ENCODE peak calls at places on chromosomes 6 and 20, in seven cellular contexts. Y is mucosa of descending colon, A is ascending aorta, T is Peyer's patch, O is left ventricle myocardium inferior, Z is IMR-90, U is upper lobe of right lung. Q is an unnamed sample. For H3K4me1, the result is how much of the 10 kb centered on the place peaks cover.

GRCh38 chr6:92380803-92381601 is 1038.4 kb downstream of the EPHA7 start:
- DNase-seq in Y (no peak), A (no peak), T (no peak), O (no peak), Z (no peak), U (no peak), Q (no peak)

GRCh38 chr6:82080767-82081166 is 166.8 kb downstream of the IBTK start:
- DNase-seq in Y (no peak), A (no peak), T (no peak), O (no peak), Z (no peak), U (no peak), Q (no peak)

GRCh38 chr6:17948725-17949124 is 38.7 kb downstream of the KIF13A start:
- DNase-seq in Y (no peak), A (no peak), T (no peak), O (no peak), Z (no peak), U (no peak), Q (no peak)

GRCh38 chr6:2659882-2660281 is 90.8 kb downstream of the MYLK4 start:
- DNase-seq in Y (no peak), A (no peak), T (no peak), O (no peak), Z (peak), U (no peak), Q (no peak)

GRCh38 chr6:47722178-47722577 is 23.8 kb downstream of the ADGRF4 start:
- DNase-seq in Y (no peak), A (no peak), T (no peak), O (no peak), Z (no peak), U (no peak), Q (no peak)

GRCh38 chr6:163367388-163368183 is 46.9 kb upstream of the QKI start:
- DNase-seq in Y (no peak), A (no peak), T (no peak), O (no peak), Z (no peak), U (peak), Q (no peak)

GRCh38 chr20:35768731-35769664 is 2.8 kb upstream of the PHF20 start:
- DNase-seq in Y (peak), A (peak), T (peak), O (peak), Z (peak), U (peak), Q (peak)

GRCh38 chr6:170091639-170092579 is 199.0 kb downstream of the DLL1 start:
- DNase-seq in Y (no peak), A (no peak), T (no peak), O (no peak), Z (no peak), U (no peak), Q (no peak)

GRCh38 chr20:43691928-43692524 is 25.1 kb downstream of the MYBL2 start:
- DNase-seq in Y (peak), A (no peak), T (peak), O (no peak), Z (peak), U (no peak), Q (peak)

GRCh38 chr6:130858498-130859160 is 31.4 kb downstream of the SMLR1 start:
- DNase-seq in Y (no peak), A (no peak), T (no peak), O (no peak), Z (no peak), U (no peak), Q (no peak)

GRCh38 chr20:2919518-2920245 is 46.4 kb downstream of the PTPRA start:
- DNase-seq in Y (no peak), A (no peak), T (no peak), O (no peak), Z (no peak), U (no peak), Q (no peak)

GRCh38 chr20:10551732-10552724 is 116.9 kb downstream of the SLX4IP start:
- DNase-seq in Y (no peak), A (no peak), T (no peak), O (no peak), Z (no peak), U (no peak), Q (no peak)

GRCh38 chr6:35359744-35360348 is 17.5 kb downstream of the PPARD start:
- DNase-seq in Y (no peak), A (no peak), T (no peak), O (peak), Z (peak), U (no peak), Q (no peak)

GRCh38 chr6:13302751-13303667 is 25.3 kb downstream of the TBC1D7 start:
- DNase-seq in Y (peak), A (peak), T (no peak), O (peak), Z (peak), U (peak), Q (no peak)

GRCh38 chr20:17357238-17357637 is 130.4 kb downstream of the PCSK2 start:
- DNase-seq in Y (no peak), A (no peak), T (no peak), O (no peak), Z (no peak), U (no peak), Q (no peak)

GRCh38 chr20:44897133-44897532 is 11.6 kb downstream of the YWHAB start:
- DNase-seq in Y (no peak), A (no peak), T (no peak), O (no peak), Z (no peak), U (no peak), Q (no peak)
- H3K4me1 ChIP-seq in Y (under half), A (under half), T (under half), O (half or more), Z (under half), U (half or more), Q (half or more)

GRCh38 chr20:13012886-13013285 is 4.1 kb downstream of the SPTLC3 start:
- DNase-seq in Y (no peak), A (no peak), T (no peak), O (no peak), Z (no peak), U (no peak), Q (no peak)

GRCh38 chr20:13009682-13010406 is 1.1 kb downstream of the SPTLC3 start:
- DNase-seq in Y (no peak), A (no peak), T (no peak), O (no peak), Z (peak), U (no peak), Q (no peak)

GRCh38 chr20:13006825-13007224 is 1.9 kb upstream of the SPTLC3 start:
- DNase-seq in Y (no peak), A (no peak), T (no peak), O (no peak), Z (peak), U (no peak), Q (no peak)

GRCh38 chr20:13007596-13007995 is 1.2 kb upstream of the SPTLC3 start:
- DNase-seq in Y (no peak), A (no peak), T (no peak), O (no peak), Z (no peak), U (no peak), Q (no peak)

GRCh38 chr20:13008761-13009681 is at the start of gene SPTLC3:
- DNase-seq in Y (peak), A (no peak), T (no peak), O (no peak), Z (peak), U (no peak), Q (no peak)
- TF ChIP-seq CTCF in Y (no peak), A (no peak), T (no peak), O (peak), Z (no peak), U (no peak), Q (no peak)

GRCh38 chr20:24779166-24779565 is 169.9 kb upstream of the CST7 start:
- DNase-seq in Y (no peak), A (no peak), T (no peak), O (no peak), Z (no peak), U (peak), Q (no peak)
- H3K4me1 ChIP-seq in Y (under half), A (under half), T (under half), O (under half), Z (under half), U (under half), Q (under half)

DNA sequence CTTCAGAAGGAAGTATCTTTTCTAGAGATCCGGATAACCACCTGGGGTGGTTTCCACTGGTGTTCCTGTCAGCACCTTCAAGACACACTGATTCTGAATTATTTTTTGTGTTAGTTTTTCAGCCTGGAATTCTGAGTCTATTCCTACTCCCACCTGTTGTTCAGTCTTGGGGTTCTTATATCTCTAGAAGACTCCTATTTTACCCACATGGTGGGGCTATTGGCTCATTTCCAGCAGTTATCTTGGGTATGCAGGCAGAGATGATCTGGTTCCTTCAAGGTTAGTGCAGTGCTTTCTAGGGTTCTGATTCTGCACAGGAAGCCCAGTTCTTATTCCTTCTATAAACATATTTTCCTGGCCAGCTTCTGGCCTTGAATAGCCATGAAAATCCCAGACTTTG is 175.6 kb upstream of the PDE7B start:
- DNase-seq in Y (no peak), A (no peak), T (no peak), O (no peak), Z (peak), U (no peak), Q (peak)
- TF ChIP-seq CTCF in Y (no peak), A (no peak), T (no peak), O (peak), Z (peak), U (no peak), Q (peak)

DNA sequence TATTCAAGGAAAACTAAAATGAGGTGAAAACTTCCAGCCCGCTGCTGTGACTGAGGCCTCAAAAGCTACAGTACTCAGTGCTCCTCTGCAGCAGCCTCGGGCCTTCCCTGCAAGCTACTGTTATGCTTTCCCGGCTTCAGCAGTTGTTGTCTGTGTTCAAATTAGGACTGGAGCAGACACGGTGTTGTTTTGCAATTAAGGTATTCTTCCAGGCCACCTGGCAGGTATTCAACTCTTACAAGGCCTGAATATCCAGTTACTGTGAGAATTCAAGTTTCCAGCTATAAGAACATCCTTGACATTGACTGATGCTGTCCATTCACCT is 10.7 kb downstream of the TXNDC5 start:
- DNase-seq in Y (no peak), A (no peak), T (no peak), O (no peak), Z (no peak), U (no peak), Q (no peak)
- H3K4me1 ChIP-seq in Y (under half), A (under half), T (under half), O (under half), Z (under half), U (under half), Q (under half)

DNA sequence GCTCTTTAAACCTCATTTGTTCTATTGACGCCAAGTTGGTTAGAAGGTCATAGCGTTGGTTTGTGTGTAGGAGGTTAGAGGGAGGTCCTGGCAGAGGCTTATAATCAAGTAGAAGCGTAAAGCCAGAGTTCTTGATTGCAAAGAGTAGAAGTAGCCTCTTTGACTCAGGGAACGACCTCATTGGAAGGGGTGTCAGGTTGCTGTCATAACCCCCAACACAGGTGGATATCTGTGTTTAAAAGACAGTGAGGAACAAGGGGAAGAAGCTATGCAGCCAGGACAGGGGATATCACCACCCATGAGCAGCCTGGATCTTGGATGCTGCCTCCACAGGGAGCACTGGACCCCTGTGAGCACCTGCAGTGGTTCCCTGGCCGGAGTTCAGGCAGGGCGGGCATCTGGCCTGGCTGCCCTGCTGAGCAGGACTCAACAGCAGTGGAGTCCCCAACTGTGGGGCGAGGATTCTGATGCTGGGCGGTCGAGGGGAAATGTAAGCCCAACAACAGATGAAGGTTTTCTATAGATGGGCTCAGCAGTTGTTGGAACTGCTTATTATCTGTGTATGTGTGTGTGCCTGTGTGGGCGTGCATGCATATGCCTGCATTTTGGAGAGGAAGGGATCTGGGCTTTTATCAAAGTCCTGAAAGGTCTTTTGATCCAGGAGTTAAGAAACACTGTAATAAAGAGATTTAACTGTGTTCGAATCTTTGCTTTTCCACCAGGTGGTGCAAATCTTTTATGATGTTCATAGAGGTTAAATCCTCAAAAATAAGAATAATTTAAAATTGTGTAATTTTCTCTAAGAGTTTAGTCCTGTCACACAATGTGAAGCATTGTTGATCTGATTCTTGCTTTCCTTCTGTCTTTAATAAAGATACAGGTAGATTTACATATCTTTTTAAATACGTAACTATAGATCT is 27.7 kb downstream of the HIVEP1 start:
- DNase-seq in Y (no peak), A (no peak), T (no peak), O (no peak), Z (no peak), U (no peak), Q (no peak)
- TF ChIP-seq CTCF in Y (no peak), A (no peak), T (no peak), O (no peak), Z (peak), U (no peak), Q (no peak)

Q was measured in CD8-positive, alpha-beta T cell.